ENCODE peak calls at places on chromosomes 7 and 10, in six cellular contexts. U, A, W, E, J and K are unnamed samples.

GRCh38 chr7:115195208-115195607 is 273.3 kb downstream of the MDFIC start:
- DNase-seq in U (no peak), A (no peak), W (no peak), E (no peak), J (no peak), K (no peak)

GRCh38 chr7:2002561-2003450 is 229.9 kb downstream of the MAD1L1 start:
- DNase-seq in U (no peak), A (no peak), W (no peak), E (no peak), J (no peak), K (no peak)

GRCh38 chr7:26397786-26398435 is 106.2 kb downstream of the SNX10 start:
- DNase-seq in U (peak), A (peak), W (no peak), E (no peak), J (no peak), K (peak)

GRCh38 chr10:15182541-15183207 is 14.2 kb upstream of the NMT2 start:
- DNase-seq in U (no peak), A (no peak), W (no peak), E (no peak), J (no peak), K (peak)

GRCh38 chr10:70662362-70663220 is 9.7 kb upstream of the ADAMTS14 start:
- DNase-seq in U (no peak), A (peak), W (no peak), E (no peak), J (no peak), K (no peak)

GRCh38 chr7:2658941-2659340 is 27.2 kb downstream of the TTYH3 start:
- DNase-seq in U (no peak), A (no peak), W (no peak), E (no peak), J (no peak), K (no peak)

GRCh38 chr10:128641998-128642397 is 515.8 kb upstream of the MKI67 start:
- DNase-seq in U (no peak), A (no peak), W (peak), E (no peak), J (no peak), K (no peak)

GRCh38 chr10:5746197-5746596 is 61.6 kb downstream of the TASOR2 start:
- DNase-seq in U (no peak), A (no peak), W (no peak), E (no peak), J (no peak), K (no peak)

GRCh38 chr7:81190997-81191747 is 272.3 kb upstream of the SEMA3C start:
- DNase-seq in U (no peak), A (peak), W (peak), E (no peak), J (no peak), K (peak)

GRCh38 chr7:132319481-132319880 is 256.8 kb downstream of the PLXNA4 start:
- DNase-seq in U (no peak), A (no peak), W (no peak), E (no peak), J (no peak), K (no peak)

GRCh38 chr7:100469227-100470044 is 5.4 kb upstream of the SPACDR start:
- DNase-seq in U (peak), A (peak), W (peak), E (no peak), J (peak), K (peak)

GRCh38 chr7:83065714-83066113 is 97.0 kb downstream of the PCLO start:
- DNase-seq in U (no peak), A (no peak), W (peak), E (no peak), J (no peak), K (no peak)

GRCh38 chr10:63437334-63437949 is 28.3 kb downstream of the JMJD1C start:
- DNase-seq in U (no peak), A (peak), W (peak), E (no peak), J (no peak), K (peak)

GRCh38 chr7:53050433-53050832 is 15.0 kb downstream of the POM121L12 start:
- DNase-seq in U (peak), A (no peak), W (no peak), E (no peak), J (no peak), K (no peak)

GRCh38 chr7:153190452-153190851 is 430.9 kb downstream of the ACTR3B start:
- DNase-seq in U (peak), A (peak), W (no peak), E (peak), J (no peak), K (no peak)

GRCh38 chr10:35043796-35044344 is 46.3 kb downstream of the CUL2 start:
- DNase-seq in U (no peak), A (no peak), W (no peak), E (no peak), J (no peak), K (peak)

GRCh38 chr10:103276941-103277712 is at the start of gene INA:
- DNase-seq in U (peak), A (no peak), W (peak), E (no peak), J (no peak), K (peak)
- TF ChIP-seq EZH2 in U (peak), A (no peak), W (no peak), E (no peak), J (no peak), K (no peak)

GRCh38 chr7:49023345-49024330 is 99.3 kb downstream of the CDC14C start:
- DNase-seq in U (peak), A (no peak), W (no peak), E (no peak), J (no peak), K (no peak)
- H3K9ac ChIP-seq in U (no peak), A (no peak), W (no peak), E (no peak), J (no peak), K (no peak)

GRCh38 chr10:86585726-86586048 is 64.1 kb upstream of the WAPL start:
- DNase-seq in U (no peak), A (no peak), W (no peak), E (no peak), J (no peak), K (no peak)
- TF ChIP-seq EZH2 in U (no peak), A (no peak), W (no peak), E (no peak), J (no peak), K (no peak)

GRCh38 chr7:47634273-47634672 is 52.4 kb upstream of the TNS3 start:
- DNase-seq in U (no peak), A (no peak), W (peak), E (no peak), J (no peak), K (peak)
- H3K9ac ChIP-seq in U (no peak), A (no peak), W (no peak), E (no peak), J (no peak), K (no peak)

DNA sequence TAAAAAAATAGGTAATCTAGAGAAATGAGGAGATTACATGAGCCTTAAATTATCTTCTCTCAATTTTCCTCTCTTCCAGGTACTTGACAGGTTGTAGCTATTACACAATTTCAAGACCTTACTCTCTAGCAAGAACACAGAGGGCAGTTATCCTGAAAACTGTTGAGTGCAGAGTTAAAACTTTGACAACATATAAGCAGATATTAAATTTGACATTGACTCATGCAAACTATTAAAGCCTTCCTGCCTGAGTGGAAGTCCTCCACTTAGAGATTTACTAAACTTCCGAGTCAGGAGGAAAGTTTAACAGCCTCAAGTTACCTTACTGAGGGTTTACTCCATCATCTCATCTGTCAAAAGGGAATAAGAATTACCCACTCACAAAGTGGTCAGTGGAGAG is 73.5 kb upstream of the ARID5B start:
- DNase-seq in U (no peak), A (no peak), W (no peak), E (no peak), J (no peak), K (no peak)
- TF ChIP-seq EZH2 in U (no peak), A (no peak), W (no peak), E (no peak), J (no peak), K (no peak)

GRCh38 chr10:16967000-16967865 is 150.0 kb upstream of the RSU1 start:
- DNase-seq in U (no peak), A (no peak), W (no peak), E (no peak), J (no peak), K (peak)
- H3K9ac ChIP-seq in U (no peak), A (no peak), W (no peak), E (no peak), J (no peak), K (peak)

GRCh38 chr10:120574986-120575385 is 118.0 kb downstream of the PLPP4 start:
- DNase-seq in U (no peak), A (no peak), W (no peak), E (no peak), J (no peak), K (no peak)
- TF ChIP-seq EZH2 in U (no peak), A (no peak), W (no peak), E (no peak), J (no peak), K (no peak)

DNA sequence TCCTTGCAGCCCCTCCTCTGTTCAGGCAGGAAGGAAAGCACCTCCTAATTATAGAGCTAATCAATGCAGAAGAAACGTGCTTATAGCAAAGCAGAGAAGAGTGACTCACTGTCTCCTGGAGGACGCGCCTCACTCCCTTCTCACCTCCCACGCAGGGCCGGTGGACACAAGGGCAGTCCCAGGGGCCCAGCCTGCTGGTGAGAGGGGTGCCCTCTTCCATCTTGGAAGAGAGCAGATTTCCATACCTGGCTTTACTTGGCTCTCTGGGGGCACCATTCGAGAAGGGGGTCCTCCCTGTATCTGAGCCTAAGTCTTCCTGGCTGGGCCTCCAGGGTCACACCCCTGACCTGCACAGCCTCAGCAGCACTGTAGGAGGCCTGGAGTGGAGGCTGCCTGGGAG is 55.8 kb downstream of the RASGEF1A start:
- DNase-seq in U (no peak), A (peak), W (peak), E (no peak), J (no peak), K (peak)
- H3K9ac ChIP-seq in U (no peak), A (no peak), W (no peak), E (no peak), J (no peak), K (no peak)

GRCh38 chr10:46538723-46539426 is 17.6 kb downstream of the GPRIN2 start:
- DNase-seq in U (no peak), A (no peak), W (no peak), E (no peak), J (no peak), K (peak)
- TF ChIP-seq EZH2 in U (no peak), A (no peak), W (no peak), E (no peak), J (no peak), K (no peak)

DNA sequence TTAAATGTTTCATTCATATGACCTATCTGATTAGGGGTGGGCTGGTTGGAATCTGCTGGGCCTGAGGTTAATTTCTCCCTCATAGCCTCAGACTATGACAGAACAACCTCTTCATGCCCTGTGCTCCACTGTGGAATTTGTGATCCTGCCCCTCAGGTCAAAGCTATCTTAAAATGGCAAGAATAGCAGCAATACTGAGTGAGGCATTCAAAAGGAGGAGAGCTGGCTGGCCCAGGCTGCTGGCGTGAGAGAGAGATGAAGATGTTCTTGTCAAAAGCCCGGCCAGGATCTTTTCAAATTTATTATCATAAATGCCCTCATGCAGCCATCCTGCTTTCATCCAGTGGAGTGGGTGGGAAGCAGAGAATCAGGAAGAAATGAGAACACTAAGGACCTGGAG is 41.8 kb upstream of the PLCE1 start:
- DNase-seq in U (no peak), A (no peak), W (no peak), E (no peak), J (no peak), K (no peak)
- H3K9ac ChIP-seq in U (no peak), A (no peak), W (no peak), E (no peak), J (no peak), K (no peak)